ENCODE peak calls at places on chromosome 9, in ten cellular contexts. K is right lobe of liver; Y is ACHN; H is CD4-positive, alpha-beta T cell; S is activated T-cell treated with anti-CD3 and anti-CD28 coated beads, Interleukin-2, amount 50 U/mL, for 24 hours; U is activated CD4-positive, alpha-beta memory T cell treated with anti-CD3 and anti-CD28 coated beads, Interleukin-2, amount 10 ng/mL, durations not matched to agents 7 days and 5 days; O is posterior cingulate gyrus; X is pons; G is colonic mucosa; E is immature natural killer cell. A is an unnamed sample.

GRCh38 chr9:88523056-88523455 is 11.9 kb upstream of the NXNL2 start:
- DNase-seq in K (no peak), Y (no peak), H (no peak), S (no peak), U (no peak), O (no peak), X (no peak), G (no peak), E (no peak), A (no peak)

GRCh38 chr9:131672451-131672850 is 67.4 kb downstream of the RAPGEF1 start:
- DNase-seq in K (peak; percentile 26), Y (no peak), H (no peak), S (no peak), U (no peak), O (no peak), X (no peak), G (no peak), E (no peak), A (no peak)

GRCh38 chr9:93672622-93673270 is 96.4 kb downstream of the PHF2 start:
- DNase-seq in K (no peak), Y (no peak), H (no peak), S (peak; percentile 26), U (peak; percentile 12), O (no peak), X (no peak), G (peak; percentile 12), E (no peak), A (no peak)

GRCh38 chr9:92496401-92496800 is 14.1 kb upstream of the ASPN start:
- DNase-seq in K (no peak), Y (no peak), H (no peak), S (no peak), U (no peak), O (no peak), X (no peak), G (no peak), E (no peak), A (no peak)

GRCh38 chr9:89426389-89426961 is 71.4 kb downstream of the SEMA4D start:
- DNase-seq in K (no peak), Y (no peak), H (no peak), S (peak; percentile 72), U (peak; percentile 78), O (no peak), X (no peak), G (no peak), E (peak; percentile 76), A (no peak)

GRCh38 chr9:128716581-128717254 is 7.2 kb downstream of the ZDHHC12 start:
- DNase-seq in K (peak; percentile 12), Y (no peak), H (no peak), S (no peak), U (no peak), O (no peak), X (no peak), G (no peak), E (no peak), A (peak; percentile 53)

GRCh38 chr9:36158917-36159316 is 10.3 kb upstream of the CCIN start:
- DNase-seq in K (no peak), Y (no peak), H (no peak), S (no peak), U (no peak), O (no peak), X (no peak), G (no peak), E (no peak), A (no peak)

GRCh38 chr9:105341784-105342183 is 97.3 kb downstream of the SLC44A1 start:
- DNase-seq in K (no peak), Y (peak; percentile 50), H (no peak), S (no peak), U (no peak), O (no peak), X (no peak), G (no peak), E (peak; percentile 19), A (no peak)

GRCh38 chr9:88436379-88436778 is 48.1 kb downstream of the SPIN1 start:
- DNase-seq in K (no peak), Y (no peak), H (no peak), S (no peak), U (no peak), O (no peak), X (no peak), G (no peak), E (no peak), A (no peak)

GRCh38 chr9:27675354-27675753 is 102.1 kb upstream of the C9orf72 start:
- DNase-seq in K (no peak), Y (no peak), H (no peak), S (no peak), U (no peak), O (no peak), X (no peak), G (no peak), E (no peak), A (no peak)

GRCh38 chr9:73137286-73137899 is 14.3 kb upstream of the ANXA1 start:
- DNase-seq in K (no peak), Y (peak; percentile 66), H (no peak), S (no peak), U (no peak), O (no peak), X (no peak), G (no peak), E (no peak), A (no peak)

GRCh38 chr9:94602666-94603065 is 9.0 kb upstream of the FBP2 start:
- DNase-seq in K (no peak), Y (no peak), H (no peak), S (no peak), U (no peak), O (no peak), X (no peak), G (no peak), E (no peak), A (no peak)

GRCh38 chr9:133939845-133940244 is 52.3 kb downstream of the VAV2 start:
- DNase-seq in K (no peak), Y (no peak), H (no peak), S (no peak), U (no peak), O (no peak), X (no peak), G (no peak), E (no peak), A (no peak)

GRCh38 chr9:113875917-113876805 is at the start of gene ZNF618:
- DNase-seq in K (peak; percentile 58), Y (peak; percentile 35), H (no peak), S (peak; percentile 51), U (no peak), O (no peak), X (peak; percentile 8), G (no peak), E (peak; percentile 30), A (peak; percentile 47)

GRCh38 chr9:16001856-16002255 is 449.0 kb downstream of the CCDC171 start:
- DNase-seq in K (no peak), Y (no peak), H (no peak), S (no peak), U (no peak), O (no peak), X (no peak), G (no peak), E (no peak), A (no peak)

GRCh38 chr9:126326228-126327015 is at the start of gene MVB12B:
- DNase-seq in K (peak; percentile 55), Y (peak; percentile 28), H (peak; percentile 39), S (peak; percentile 72), U (peak; percentile 40), O (peak; percentile 39), X (no peak), G (peak; percentile 33), E (peak; percentile 50), A (peak; percentile 73)

GRCh38 chr9:116939605-116940004 is 252.5 kb downstream of the TRIM32 start:
- DNase-seq in K (no peak), Y (no peak), H (no peak), S (no peak), U (no peak), O (no peak), X (no peak), G (no peak), E (no peak), A (no peak)

GRCh38 chr9:121841771-121842611 is 190.6 kb downstream of the DAB2IP start:
- DNase-seq in K (peak; percentile 9), Y (no peak), H (no peak), S (no peak), U (no peak), O (no peak), X (no peak), G (no peak), E (no peak), A (no peak)

GRCh38 chr9:121915304-121915625 is 177.8 kb downstream of the TTLL11 start:
- DNase-seq in K (no peak), Y (no peak), H (no peak), S (no peak), U (no peak), O (no peak), X (no peak), G (no peak), E (no peak), A (no peak)

GRCh38 chr9:33737811-33738606 is 57.4 kb upstream of the PRSS3 start:
- DNase-seq in K (peak; percentile 71), Y (peak; percentile 61), H (no peak), S (no peak), U (peak; percentile 30), O (no peak), X (no peak), G (peak; percentile 52), E (peak; percentile 41), A (peak; percentile 75)

GRCh38 chr9:35635730-35636129 is 15.0 kb downstream of the SIT1 start:
- DNase-seq in K (no peak), Y (no peak), H (no peak), S (peak; percentile 3), U (no peak), O (no peak), X (no peak), G (no peak), E (no peak), A (no peak)

GRCh38 chr9:5864446-5864845 is 26.2 kb upstream of the MLANA start:
- DNase-seq in K (no peak), Y (no peak), H (no peak), S (no peak), U (no peak), O (no peak), X (no peak), G (no peak), E (no peak), A (no peak)

GRCh38 chr9:35763803-35764202 is 9.7 kb upstream of the MSMP start:
- DNase-seq in K (no peak), Y (no peak), H (no peak), S (no peak), U (no peak), O (no peak), X (no peak), G (no peak), E (no peak), A (no peak)

GRCh38 chr9:83420486-83420885 is 117.7 kb downstream of the FRMD3 start:
- DNase-seq in K (no peak), Y (no peak), H (no peak), S (no peak), U (no peak), O (no peak), X (no peak), G (no peak), E (no peak), A (no peak)

GRCh38 chr9:131848570-131849160 is 108.8 kb upstream of the RAPGEF1 start:
- DNase-seq in K (no peak), Y (no peak), H (no peak), S (no peak), U (no peak), O (no peak), X (no peak), G (no peak), E (no peak), A (no peak)

GRCh38 chr9:133823189-133824105 is 85.3 kb upstream of the SARDH start:
- DNase-seq in K (no peak), Y (no peak), H (no peak), S (no peak), U (no peak), O (no peak), X (no peak), G (no peak), E (no peak), A (no peak)

GRCh38 chr9:96436063-96436455 is 13.9 kb upstream of the HABP4 start:
- DNase-seq in K (no peak), Y (no peak), H (no peak), S (no peak), U (no peak), O (no peak), X (no peak), G (no peak), E (peak; percentile 39), A (no peak)

GRCh38 chr9:136484153-136485048 is 1.6 kb upstream of the SEC16A start:
- DNase-seq in K (peak; percentile 84), Y (peak; percentile 40), H (no peak), S (no peak), U (peak; percentile 24), O (no peak), X (no peak), G (peak; percentile 57), E (no peak), A (peak; percentile 45)

A was measured in mucosa of descending colon.